ENCODE peak calls at places on chromosome 18, in ten cellular contexts. R, X, T, O, V, A, F, S, H and G are unnamed samples.

GRCh38 chr18:7945882-7946281 is 378.8 kb downstream of the PTPRM start:
- DNase-seq in R (peak), X (no peak), T (no peak), O (peak), V (peak), A (no peak), F (no peak), S (no peak), H (no peak), G (peak)

GRCh38 chr18:13217466-13217961 is 1.0 kb upstream of the LDLRAD4 start:
- DNase-seq in R (peak), X (peak), T (peak), O (no peak), V (peak), A (peak), F (peak), S (peak), H (peak), G (no peak)

GRCh38 chr18:2910751-2911425 is 64.1 kb downstream of the EMILIN2 start:
- DNase-seq in R (no peak), X (no peak), T (no peak), O (no peak), V (no peak), A (no peak), F (no peak), S (no peak), H (no peak), G (no peak)

GRCh38 chr18:48529796-48530195 is 9.0 kb upstream of the CTIF start:
- DNase-seq in R (peak), X (no peak), T (no peak), O (peak), V (peak), A (no peak), F (no peak), S (no peak), H (no peak), G (peak)

GRCh38 chr18:76524900-76525698 is 30.1 kb upstream of the ZNF516 start:
- DNase-seq in R (peak), X (no peak), T (no peak), O (peak), V (peak), A (no peak), F (peak), S (no peak), H (no peak), G (peak)

GRCh38 chr18:36128907-36129299 is 237 bp downstream of the SLC39A6 start:
- DNase-seq in R (no peak), X (no peak), T (no peak), O (no peak), V (no peak), A (no peak), F (no peak), S (no peak), H (no peak), G (no peak)

GRCh38 chr18:67710639-67711038 is 194.1 kb upstream of the DSEL start:
- DNase-seq in R (no peak), X (no peak), T (no peak), O (peak), V (no peak), A (no peak), F (no peak), S (no peak), H (no peak), G (peak)

GRCh38 chr18:79589601-79590091 is 90.0 kb upstream of the CTDP1 start:
- DNase-seq in R (no peak), X (peak), T (no peak), O (no peak), V (no peak), A (peak), F (no peak), S (no peak), H (no peak), G (no peak)

GRCh38 chr18:34224423-34225217 is at the start of gene NOL4:
- DNase-seq in R (peak), X (peak), T (no peak), O (peak), V (no peak), A (no peak), F (peak), S (no peak), H (no peak), G (peak)

GRCh38 chr18:35457140-35457704 is 40.5 kb downstream of the INO80C start:
- DNase-seq in R (peak), X (no peak), T (no peak), O (peak), V (no peak), A (no peak), F (no peak), S (no peak), H (no peak), G (no peak)

GRCh38 chr18:54946149-54946581 is 13.1 kb downstream of the CCDC68 start:
- DNase-seq in R (no peak), X (no peak), T (no peak), O (peak), V (no peak), A (peak), F (no peak), S (peak), H (peak), G (no peak)

GRCh38 chr18:48300463-48300961 is 108.7 kb downstream of the ZBTB7C start:
- DNase-seq in R (peak), X (no peak), T (no peak), O (peak), V (peak), A (peak), F (peak), S (peak), H (peak), G (peak)

GRCh38 chr18:6747646-6748045 is 18.1 kb downstream of the ARHGAP28 start:
- DNase-seq in R (peak), X (no peak), T (no peak), O (peak), V (peak), A (no peak), F (no peak), S (no peak), H (no peak), G (peak)

GRCh38 chr18:50880108-50880465 is 1.2 kb downstream of the ME2 start:
- DNase-seq in R (no peak), X (no peak), T (no peak), O (no peak), V (no peak), A (no peak), F (no peak), S (peak), H (no peak), G (no peak)

GRCh38 chr18:10798727-10799435 is 273.1 kb downstream of the NAPG start:
- DNase-seq in R (no peak), X (no peak), T (no peak), O (peak), V (peak), A (no peak), F (no peak), S (no peak), H (no peak), G (peak)

GRCh38 chr18:31819106-31819924 is 58.6 kb upstream of the SLC25A52 start:
- DNase-seq in R (peak), X (no peak), T (no peak), O (peak), V (peak), A (no peak), F (peak), S (peak), H (no peak), G (peak)

GRCh38 chr18:48534364-48534763 is 4.5 kb upstream of the CTIF start:
- DNase-seq in R (no peak), X (no peak), T (no peak), O (no peak), V (peak), A (no peak), F (no peak), S (no peak), H (no peak), G (peak)

GRCh38 chr18:58541789-58542425 is 87.0 kb downstream of the ALPK2 start:
- DNase-seq in R (peak), X (no peak), T (no peak), O (peak), V (peak), A (no peak), F (no peak), S (peak), H (no peak), G (peak)

GRCh38 chr18:59353079-59353680 is 5.9 kb downstream of the LMAN1 start:
- DNase-seq in R (peak), X (no peak), T (no peak), O (peak), V (peak), A (no peak), F (no peak), S (no peak), H (no peak), G (no peak)

GRCh38 chr18:3246636-3247242 is 862 bp upstream of the MYL12A start:
- DNase-seq in R (peak), X (no peak), T (no peak), O (no peak), V (no peak), A (peak), F (no peak), S (peak), H (no peak), G (no peak)

GRCh38 chr18:28837100-28837499 is 660.2 kb upstream of the CDH2 start:
- DNase-seq in R (no peak), X (no peak), T (no peak), O (peak), V (peak), A (no peak), F (no peak), S (no peak), H (no peak), G (no peak)

GRCh38 chr18:5468394-5468793 is 75.4 kb downstream of the EPB41L3 start:
- DNase-seq in R (no peak), X (no peak), T (no peak), O (no peak), V (no peak), A (no peak), F (no peak), S (no peak), H (no peak), G (no peak)